ENCODE peak calls at places on chromosomes 5 and 9, in nine cellular contexts. One of them, this sample, is unnamed.
A peak's percentile ranks its signal among the peaks of the same experiment; 100 is the strongest.

GRCh38 chr5:161373345-161373707 is 173.2 kb downstream of the GABRB2 start:
- DNase-seq in PC-3: no peak
- DNase-seq in transverse colon: no peak
- DNase-seq in heart left ventricle: no peak
- DNase-seq in dorsolateral prefrontal cortex: no peak
- DNase-seq in ovary: no peak
- DNase-seq in WTC11: no peak
- DNase-seq in OCI-LY7: no peak
- DNase-seq in astrocyte of the spinal cord: no peak
- DNase-seq in this sample: no peak

GRCh38 chr9:124629600-124629999 is 122.4 kb upstream of the NR5A1 start:
- DNase-seq in PC-3: peak; percentile 67
- DNase-seq in transverse colon: no peak
- DNase-seq in heart left ventricle: no peak
- DNase-seq in dorsolateral prefrontal cortex: no peak
- DNase-seq in ovary: no peak
- DNase-seq in WTC11: no peak
- DNase-seq in OCI-LY7: no peak
- DNase-seq in astrocyte of the spinal cord: peak; percentile 68
- DNase-seq in this sample: no peak

GRCh38 chr9:35618854-35619799 is 914 bp upstream of the CD72 start:
- DNase-seq in PC-3: no peak
- DNase-seq in transverse colon: peak; percentile 68
- DNase-seq in heart left ventricle: no peak
- DNase-seq in dorsolateral prefrontal cortex: no peak
- DNase-seq in ovary: no peak
- DNase-seq in WTC11: no peak
- DNase-seq in OCI-LY7: peak; percentile 94
- DNase-seq in astrocyte of the spinal cord: no peak
- DNase-seq in this sample: no peak

GRCh38 chr9:133121200-133122166 is at the start of gene RALGDS:
- DNase-seq in PC-3: peak; percentile 78
- DNase-seq in transverse colon: peak; percentile 95
- DNase-seq in heart left ventricle: peak; percentile 94
- DNase-seq in dorsolateral prefrontal cortex: peak; percentile 94
- DNase-seq in ovary: peak; percentile 92
- DNase-seq in WTC11: peak; percentile 87
- DNase-seq in OCI-LY7: peak; percentile 90
- DNase-seq in astrocyte of the spinal cord: peak; percentile 78
- DNase-seq in this sample: peak; percentile 76

GRCh38 chr5:67515020-67515689 is 318.6 kb upstream of the CD180 start:
- DNase-seq in PC-3: no peak
- DNase-seq in transverse colon: no peak
- DNase-seq in heart left ventricle: no peak
- DNase-seq in dorsolateral prefrontal cortex: no peak
- DNase-seq in ovary: no peak
- DNase-seq in WTC11: no peak
- DNase-seq in OCI-LY7: no peak
- DNase-seq in astrocyte of the spinal cord: no peak
- DNase-seq in this sample: no peak

GRCh38 chr5:147446528-147446927 is 63.3 kb downstream of the DPYSL3 start:
- DNase-seq in PC-3: no peak
- DNase-seq in transverse colon: no peak
- DNase-seq in heart left ventricle: peak; percentile 23
- DNase-seq in dorsolateral prefrontal cortex: no peak
- DNase-seq in ovary: no peak
- DNase-seq in WTC11: no peak
- DNase-seq in OCI-LY7: no peak
- DNase-seq in astrocyte of the spinal cord: no peak
- DNase-seq in this sample: no peak

GRCh38 chr9:130672466-130672865 is 8.1 kb downstream of the PRDM12 start:
- DNase-seq in PC-3: no peak
- DNase-seq in transverse colon: no peak
- DNase-seq in heart left ventricle: no peak
- DNase-seq in dorsolateral prefrontal cortex: no peak
- DNase-seq in ovary: no peak
- DNase-seq in WTC11: no peak
- DNase-seq in OCI-LY7: no peak
- DNase-seq in astrocyte of the spinal cord: no peak
- DNase-seq in this sample: no peak

GRCh38 chr5:32932231-32932935 is 221.3 kb downstream of the NPR3 start:
- DNase-seq in PC-3: no peak
- DNase-seq in transverse colon: no peak
- DNase-seq in heart left ventricle: no peak
- DNase-seq in dorsolateral prefrontal cortex: no peak
- DNase-seq in ovary: no peak
- DNase-seq in WTC11: no peak
- DNase-seq in OCI-LY7: no peak
- DNase-seq in astrocyte of the spinal cord: no peak
- DNase-seq in this sample: no peak

GRCh38 chr9:121700165-121700830 is 48.9 kb downstream of the DAB2IP start:
- DNase-seq in PC-3: peak; percentile 55
- DNase-seq in transverse colon: peak; percentile 75
- DNase-seq in heart left ventricle: peak; percentile 67
- DNase-seq in dorsolateral prefrontal cortex: peak; percentile 66
- DNase-seq in ovary: peak; percentile 73
- DNase-seq in WTC11: peak; percentile 69
- DNase-seq in OCI-LY7: peak; percentile 27
- DNase-seq in astrocyte of the spinal cord: peak; percentile 49
- DNase-seq in this sample: peak; percentile 48

GRCh38 chr9:129932303-129933151 is 97.3 kb downstream of the USP20 start:
- DNase-seq in PC-3: no peak
- DNase-seq in transverse colon: no peak
- DNase-seq in heart left ventricle: no peak
- DNase-seq in dorsolateral prefrontal cortex: no peak
- DNase-seq in ovary: no peak
- DNase-seq in WTC11: no peak
- DNase-seq in OCI-LY7: no peak
- DNase-seq in astrocyte of the spinal cord: no peak
- DNase-seq in this sample: no peak

GRCh38 chr5:83035373-83036170 is 41.6 kb downstream of the TMEM167A start:
- DNase-seq in PC-3: no peak
- DNase-seq in transverse colon: no peak
- DNase-seq in heart left ventricle: peak; percentile 76
- DNase-seq in dorsolateral prefrontal cortex: peak; percentile 88
- DNase-seq in ovary: no peak
- DNase-seq in WTC11: no peak
- DNase-seq in OCI-LY7: no peak
- DNase-seq in astrocyte of the spinal cord: peak; percentile 27
- DNase-seq in this sample: no peak

GRCh38 chr5:38468202-38468656 is 88.2 kb downstream of the LIFR start:
- DNase-seq in PC-3: peak; percentile 98
- DNase-seq in transverse colon: no peak
- DNase-seq in heart left ventricle: no peak
- DNase-seq in dorsolateral prefrontal cortex: no peak
- DNase-seq in ovary: no peak
- DNase-seq in WTC11: no peak
- DNase-seq in OCI-LY7: no peak
- DNase-seq in astrocyte of the spinal cord: peak; percentile 92
- DNase-seq in this sample: no peak

GRCh38 chr9:18826248-18826647 is 206.8 kb downstream of the SAXO1 start:
- DNase-seq in PC-3: no peak
- DNase-seq in transverse colon: no peak
- DNase-seq in heart left ventricle: no peak
- DNase-seq in dorsolateral prefrontal cortex: no peak
- DNase-seq in ovary: no peak
- DNase-seq in WTC11: no peak
- DNase-seq in OCI-LY7: no peak
- DNase-seq in astrocyte of the spinal cord: no peak
- DNase-seq in this sample: no peak

GRCh38 chr5:93603191-93603590 is 20.2 kb downstream of the NR2F1 start:
- DNase-seq in PC-3: no peak
- DNase-seq in transverse colon: no peak
- DNase-seq in heart left ventricle: no peak
- DNase-seq in dorsolateral prefrontal cortex: no peak
- DNase-seq in ovary: no peak
- DNase-seq in WTC11: no peak
- DNase-seq in OCI-LY7: no peak
- DNase-seq in astrocyte of the spinal cord: peak; percentile 51
- DNase-seq in this sample: no peak

GRCh38 chr5:20972419-20972925 is 984.5 kb upstream of the CDH18 start:
- DNase-seq in PC-3: peak; percentile 79
- DNase-seq in transverse colon: no peak
- DNase-seq in heart left ventricle: peak; percentile 10
- DNase-seq in dorsolateral prefrontal cortex: peak; percentile 44
- DNase-seq in ovary: peak; percentile 44
- DNase-seq in WTC11: peak; percentile 35
- DNase-seq in OCI-LY7: no peak
- DNase-seq in astrocyte of the spinal cord: peak; percentile 57
- DNase-seq in this sample: no peak

GRCh38 chr5:72517961-72518690 is 10.9 kb upstream of the ZNF366 start:
- DNase-seq in PC-3: no peak
- DNase-seq in transverse colon: peak; percentile 33
- DNase-seq in heart left ventricle: peak; percentile 54
- DNase-seq in dorsolateral prefrontal cortex: no peak
- DNase-seq in ovary: no peak
- DNase-seq in WTC11: no peak
- DNase-seq in OCI-LY7: no peak
- DNase-seq in astrocyte of the spinal cord: peak; percentile 80
- DNase-seq in this sample: no peak

GRCh38 chr5:147690595-147690994 is 91.9 kb downstream of the JAKMIP2 start:
- DNase-seq in PC-3: peak; percentile 90
- DNase-seq in transverse colon: no peak
- DNase-seq in heart left ventricle: no peak
- DNase-seq in dorsolateral prefrontal cortex: no peak
- DNase-seq in ovary: no peak
- DNase-seq in WTC11: peak; percentile 19
- DNase-seq in OCI-LY7: peak; percentile 2
- DNase-seq in astrocyte of the spinal cord: no peak
- DNase-seq in this sample: no peak

DNA sequence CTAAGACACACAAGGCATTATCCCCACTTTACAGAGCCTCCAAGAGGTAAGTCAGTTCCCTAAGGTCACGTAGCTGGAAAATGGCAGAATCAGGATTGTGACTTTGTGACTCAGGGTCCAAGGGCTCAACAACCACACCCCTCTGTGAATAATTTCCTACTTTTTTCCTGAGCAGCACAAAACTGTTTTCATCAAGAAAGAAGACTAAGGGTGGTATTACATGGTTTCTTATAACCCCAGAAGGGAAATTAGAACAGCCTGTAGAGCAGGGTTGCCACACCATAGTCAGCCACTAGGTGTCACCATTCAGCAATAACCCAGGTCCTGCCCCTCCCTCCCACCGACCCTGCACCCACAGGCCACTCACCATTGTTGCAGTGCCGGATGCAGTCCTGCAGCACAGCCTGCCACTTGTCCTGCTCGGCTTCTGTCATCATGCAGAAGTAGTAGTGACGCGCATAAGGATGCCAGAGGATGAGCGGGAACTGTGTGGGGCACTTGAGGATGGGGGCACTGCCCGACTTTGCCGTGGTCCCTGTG is 72.1 kb downstream of the LRSAM1 start:
- DNase-seq in PC-3: peak; percentile 49
- DNase-seq in transverse colon: no peak
- DNase-seq in heart left ventricle: no peak
- DNase-seq in dorsolateral prefrontal cortex: no peak
- DNase-seq in ovary: no peak
- DNase-seq in WTC11: peak; percentile 54
- DNase-seq in OCI-LY7: no peak
- DNase-seq in astrocyte of the spinal cord: peak; percentile 41
- DNase-seq in this sample: no peak
- TF ChIP-seq CTCF in PC-3: peak; percentile 65
- TF ChIP-seq CTCF in transverse colon: peak; percentile 40
- TF ChIP-seq CTCF in heart left ventricle: peak; percentile 19
- TF ChIP-seq CTCF in dorsolateral prefrontal cortex: no peak
- TF ChIP-seq CTCF in ovary: no peak
- TF ChIP-seq CTCF in WTC11: peak; percentile 60
- TF ChIP-seq CTCF in OCI-LY7: peak; percentile 75
- TF ChIP-seq CTCF in astrocyte of the spinal cord: peak; percentile 61
- TF ChIP-seq CTCF in this sample: peak; percentile 49

GRCh38 chr5:63963080-63963735 is 963 bp upstream of the HTR1A start:
- DNase-seq in PC-3: peak; percentile 74
- DNase-seq in transverse colon: peak; percentile 23
- DNase-seq in heart left ventricle: peak; percentile 16
- DNase-seq in dorsolateral prefrontal cortex: peak; percentile 42
- DNase-seq in ovary: peak; percentile 46
- DNase-seq in WTC11: peak; percentile 66
- DNase-seq in OCI-LY7: peak; percentile 57
- DNase-seq in astrocyte of the spinal cord: peak; percentile 62
- DNase-seq in this sample: peak; percentile 61
- TF ChIP-seq CTCF in PC-3: peak; percentile 84
- TF ChIP-seq CTCF in transverse colon: peak; percentile 34
- TF ChIP-seq CTCF in heart left ventricle: peak; percentile 24
- TF ChIP-seq CTCF in dorsolateral prefrontal cortex: peak; percentile 57
- TF ChIP-seq CTCF in ovary: peak; percentile 39
- TF ChIP-seq CTCF in WTC11: peak; percentile 19
- TF ChIP-seq CTCF in OCI-LY7: peak; percentile 89
- TF ChIP-seq CTCF in astrocyte of the spinal cord: peak; percentile 75
- TF ChIP-seq CTCF in this sample: peak; percentile 92

GRCh38 chr5:151094054-151094858 is 13.4 kb upstream of the TNIP1 start:
- DNase-seq in PC-3: peak; percentile 63
- DNase-seq in transverse colon: peak; percentile 73
- DNase-seq in heart left ventricle: no peak
- DNase-seq in dorsolateral prefrontal cortex: no peak
- DNase-seq in ovary: no peak
- DNase-seq in WTC11: no peak
- DNase-seq in OCI-LY7: no peak
- DNase-seq in astrocyte of the spinal cord: no peak
- DNase-seq in this sample: no peak
- TF ChIP-seq CTCF in PC-3: no peak
- TF ChIP-seq CTCF in transverse colon: no peak
- TF ChIP-seq CTCF in heart left ventricle: no peak
- TF ChIP-seq CTCF in dorsolateral prefrontal cortex: no peak
- TF ChIP-seq CTCF in ovary: no peak
- TF ChIP-seq CTCF in WTC11: no peak
- TF ChIP-seq CTCF in OCI-LY7: no peak
- TF ChIP-seq CTCF in astrocyte of the spinal cord: no peak
- TF ChIP-seq CTCF in this sample: no peak

GRCh38 chr5:151741678-151742423 is 16.6 kb downstream of the ATOX1 start:
- DNase-seq in PC-3: peak; percentile 89
- DNase-seq in transverse colon: no peak
- DNase-seq in heart left ventricle: no peak
- DNase-seq in dorsolateral prefrontal cortex: no peak
- DNase-seq in ovary: no peak
- DNase-seq in WTC11: no peak
- DNase-seq in OCI-LY7: no peak
- DNase-seq in astrocyte of the spinal cord: peak; percentile 65
- DNase-seq in this sample: no peak

GRCh38 chr5:151739939-151740335 is 18.5 kb downstream of the ATOX1 start:
- DNase-seq in PC-3: peak; percentile 58
- DNase-seq in transverse colon: no peak
- DNase-seq in heart left ventricle: no peak
- DNase-seq in dorsolateral prefrontal cortex: no peak
- DNase-seq in ovary: no peak
- DNase-seq in WTC11: no peak
- DNase-seq in OCI-LY7: no peak
- DNase-seq in astrocyte of the spinal cord: peak; percentile 92
- DNase-seq in this sample: no peak

GRCh38 chr5:151740336-151740942 is 18.0 kb downstream of the ATOX1 start:
- DNase-seq in PC-3: peak; percentile 76
- DNase-seq in transverse colon: peak; percentile 40
- DNase-seq in heart left ventricle: peak; percentile 70
- DNase-seq in dorsolateral prefrontal cortex: peak; percentile 57
- DNase-seq in ovary: peak; percentile 83
- DNase-seq in WTC11: peak; percentile 56
- DNase-seq in OCI-LY7: peak; percentile 70
- DNase-seq in astrocyte of the spinal cord: peak; percentile 97
- DNase-seq in this sample: peak; percentile 34

GRCh38 chr5:151739395-151739794 is 19.0 kb downstream of the ATOX1 start:
- DNase-seq in PC-3: no peak
- DNase-seq in transverse colon: no peak
- DNase-seq in heart left ventricle: no peak
- DNase-seq in dorsolateral prefrontal cortex: no peak
- DNase-seq in ovary: no peak
- DNase-seq in WTC11: peak; percentile 18
- DNase-seq in OCI-LY7: no peak
- DNase-seq in astrocyte of the spinal cord: peak; percentile 28
- DNase-seq in this sample: no peak

GRCh38 chr5:151740958-151741373 is 17.5 kb downstream of the ATOX1 start:
- DNase-seq in PC-3: peak; percentile 59
- DNase-seq in transverse colon: no peak
- DNase-seq in heart left ventricle: no peak
- DNase-seq in dorsolateral prefrontal cortex: no peak
- DNase-seq in ovary: no peak
- DNase-seq in WTC11: no peak
- DNase-seq in OCI-LY7: no peak
- DNase-seq in astrocyte of the spinal cord: peak; percentile 77
- DNase-seq in this sample: no peak
- TF ChIP-seq CTCF in PC-3: peak; percentile 6
- TF ChIP-seq CTCF in transverse colon: peak; percentile 6
- TF ChIP-seq CTCF in heart left ventricle: no peak
- TF ChIP-seq CTCF in dorsolateral prefrontal cortex: no peak
- TF ChIP-seq CTCF in ovary: no peak
- TF ChIP-seq CTCF in WTC11: no peak
- TF ChIP-seq CTCF in OCI-LY7: peak; percentile 58
- TF ChIP-seq CTCF in astrocyte of the spinal cord: no peak
- TF ChIP-seq CTCF in this sample: no peak